ENCODE peak calls at places on chromosomes 2 and 18, in nine cellular contexts. I is activated effector memory CD4-positive, alpha-beta T cell treated with anti-CD3 and anti-CD28 coated beads, Interleukin-2, amount 50 U/mL, for 16 hours; P is progenitor cell of endocrine pancreas; S is NCI-H1417; M is RPMI7951; Z is esophagus squamous epithelium; J is activated CD8-positive, alpha-beta T cell treated with anti-CD3 and anti-CD28 coated beads, Interleukin-2, amount 10 ng/mL, durations not matched to agents 7 days and 5 days; V is WTC11; F is CD8-positive, alpha-beta T cell. D is an unnamed sample.

GRCh38 chr2:173241643-173242042 is 113.0 kb upstream of the CDCA7 start:
- DNase-seq in I (no peak), P (no peak), S (no peak), M (no peak), Z (no peak), J (no peak), V (no peak), F (no peak), D (no peak)

GRCh38 chr2:174009488-174010223 is 44.5 kb upstream of the SP3 start:
- DNase-seq in I (no peak), P (no peak), S (no peak), M (no peak), Z (no peak), J (no peak), V (no peak), F (no peak), D (no peak)

GRCh38 chr18:9914334-9914583 is 443 bp downstream of the VAPA start:
- DNase-seq in I (no peak), P (no peak), S (no peak), M (peak), Z (no peak), J (no peak), V (no peak), F (no peak), D (no peak)

GRCh38 chr2:147989809-147990403 is 30.6 kb downstream of the ORC4 start:
- DNase-seq in I (no peak), P (no peak), S (peak), M (peak), Z (no peak), J (peak), V (no peak), F (no peak), D (no peak)

GRCh38 chr2:180622122-180622918 is 358.1 kb upstream of the UBE2E3 start:
- DNase-seq in I (no peak), P (no peak), S (no peak), M (peak), Z (no peak), J (no peak), V (no peak), F (no peak), D (no peak)

GRCh38 chr2:98608962-98609604 is 694 bp downstream of the UNC50 start:
- DNase-seq in I (no peak), P (no peak), S (no peak), M (peak), Z (no peak), J (no peak), V (peak), F (no peak), D (no peak)

GRCh38 chr2:113967272-113967671 is 77.4 kb downstream of the ACTR3 start:
- DNase-seq in I (no peak), P (no peak), S (no peak), M (no peak), Z (no peak), J (no peak), V (no peak), F (no peak), D (no peak)

GRCh38 chr2:180021850-180022249 is 14.8 kb upstream of the CWC22 start:
- DNase-seq in I (no peak), P (no peak), S (no peak), M (no peak), Z (no peak), J (no peak), V (no peak), F (no peak), D (no peak)

GRCh38 chr2:57180042-57180567 is 866.5 kb upstream of the VRK2 start:
- DNase-seq in I (no peak), P (no peak), S (no peak), M (peak), Z (no peak), J (no peak), V (no peak), F (no peak), D (no peak)

GRCh38 chr18:31575515-31576246 is 16.0 kb upstream of the TTR start:
- DNase-seq in I (no peak), P (no peak), S (no peak), M (no peak), Z (no peak), J (no peak), V (no peak), F (no peak), D (no peak)

GRCh38 chr2:132037527-132038178 is 124.1 kb downstream of the ANKRD30BL start:
- DNase-seq in I (no peak), P (peak), S (peak), M (no peak), Z (no peak), J (no peak), V (peak), F (no peak), D (no peak)

GRCh38 chr2:188983427-188984101 is 9.4 kb downstream of the COL3A1 start:
- DNase-seq in I (no peak), P (no peak), S (peak), M (peak), Z (no peak), J (no peak), V (no peak), F (no peak), D (no peak)

GRCh38 chr2:68357608-68358337 is 7.3 kb upstream of the PLEK start:
- DNase-seq in I (no peak), P (no peak), S (peak), M (peak), Z (no peak), J (no peak), V (peak), F (no peak), D (no peak)

GRCh38 chr2:54353216-54353615 is 97.2 kb upstream of the TSPYL6 start:
- DNase-seq in I (no peak), P (no peak), S (no peak), M (no peak), Z (no peak), J (no peak), V (no peak), F (no peak), D (no peak)

GRCh38 chr2:219060821-219061791 is at the start of gene IHH:
- DNase-seq in I (no peak), P (peak), S (peak), M (peak), Z (no peak), J (peak), V (peak), F (no peak), D (no peak)

GRCh38 chr2:147846382-147847081 is 1.7 kb downstream of the ACVR2A start:
- DNase-seq in I (no peak), P (no peak), S (peak), M (no peak), Z (no peak), J (no peak), V (no peak), F (no peak), D (no peak)

GRCh38 chr2:148560501-148560900 is 84.0 kb upstream of the EPC2 start:
- DNase-seq in I (no peak), P (no peak), S (no peak), M (peak), Z (no peak), J (no peak), V (no peak), F (no peak), D (no peak)

GRCh38 chr18:8851659-8852058 is 146.3 kb downstream of the MTCL1 start:
- DNase-seq in I (no peak), P (no peak), S (no peak), M (no peak), Z (no peak), J (no peak), V (no peak), F (no peak), D (no peak)

GRCh38 chr2:19899853-19900525 is 1.8 kb downstream of the TTC32 start:
- DNase-seq in I (no peak), P (no peak), S (no peak), M (no peak), Z (no peak), J (no peak), V (no peak), F (no peak), D (no peak)

GRCh38 chr2:218546012-218546411 is 22.1 kb downstream of the USP37 start:
- DNase-seq in I (no peak), P (no peak), S (no peak), M (no peak), Z (no peak), J (no peak), V (no peak), F (no peak), D (no peak)

GRCh38 chr2:73981081-73981968 is 3.4 kb upstream of the TET3 start:
- DNase-seq in I (peak), P (no peak), S (peak), M (peak), Z (no peak), J (peak), V (peak), F (no peak), D (no peak)

GRCh38 chr2:101688266-101688665 is 9.2 kb upstream of the MAP4K4 start:
- DNase-seq in I (no peak), P (no peak), S (no peak), M (no peak), Z (no peak), J (no peak), V (no peak), F (no peak), D (no peak)

GRCh38 chr18:2900742-2901404 is 54.1 kb downstream of the EMILIN2 start:
- DNase-seq in I (peak), P (no peak), S (no peak), M (no peak), Z (no peak), J (no peak), V (no peak), F (no peak), D (no peak)

GRCh38 chr2:134773372-134774073 is 54.7 kb upstream of the TMEM163 start:
- DNase-seq in I (no peak), P (no peak), S (peak), M (peak), Z (no peak), J (no peak), V (peak), F (no peak), D (no peak)

GRCh38 chr18:45505497-45506206 is 109.6 kb upstream of the SLC14A2 start:
- DNase-seq in I (no peak), P (no peak), S (no peak), M (peak), Z (no peak), J (no peak), V (no peak), F (no peak), D (no peak)

GRCh38 chr2:207473203-207473865 is 56.4 kb upstream of the CREB1 start:
- DNase-seq in I (peak), P (no peak), S (peak), M (peak), Z (no peak), J (peak), V (peak), F (no peak), D (no peak)

GRCh38 chr2:216501854-216502253 is 3.2 kb downstream of the RPL37A start:
- DNase-seq in I (no peak), P (no peak), S (no peak), M (no peak), Z (no peak), J (no peak), V (no peak), F (no peak), D (no peak)

GRCh38 chr2:102690012-102690411 is 70.7 kb downstream of the SLC9A2 start:
- DNase-seq in I (no peak), P (no peak), S (no peak), M (no peak), Z (no peak), J (no peak), V (no peak), F (no peak), D (no peak)

GRCh38 chr2:45134726-45135125 is 125.5 kb upstream of the SIX2 start:
- DNase-seq in I (no peak), P (no peak), S (peak), M (peak), Z (no peak), J (no peak), V (no peak), F (no peak), D (no peak)

GRCh38 chr2:99694331-99694730 is 204.5 kb upstream of the REV1 start:
- DNase-seq in I (no peak), P (no peak), S (no peak), M (no peak), Z (no peak), J (no peak), V (no peak), F (no peak), D (no peak)

GRCh38 chr2:191631754-191632153 is 46.2 kb upstream of the NABP1 start:
- DNase-seq in I (no peak), P (no peak), S (peak), M (peak), Z (no peak), J (no peak), V (no peak), F (no peak), D (no peak)

GRCh38 chr18:55096261-55097026 is 137.2 kb upstream of the CCDC68 start:
- DNase-seq in I (no peak), P (no peak), S (peak), M (peak), Z (no peak), J (no peak), V (peak), F (no peak), D (no peak)

GRCh38 chr2:142865924-142866323 is 11.5 kb upstream of the KYNU start:
- DNase-seq in I (no peak), P (no peak), S (no peak), M (peak), Z (no peak), J (no peak), V (no peak), F (no peak), D (no peak)

GRCh38 chr2:178846458-178846802 is 39.2 kb upstream of the TTN start:
- DNase-seq in I (no peak), P (no peak), S (no peak), M (no peak), Z (no peak), J (no peak), V (no peak), F (no peak), D (no peak)

GRCh38 chr2:74835831-74836674 is 2.1 kb downstream of the HK2 start:
- DNase-seq in I (no peak), P (no peak), S (peak), M (peak), Z (no peak), J (no peak), V (no peak), F (no peak), D (no peak)

GRCh38 chr2:142165790-142166189 is 35.0 kb upstream of the LRP1B start:
- DNase-seq in I (no peak), P (no peak), S (peak), M (peak), Z (no peak), J (no peak), V (peak), F (no peak), D (no peak)